ENCODE peak calls at places on chromosomes 6 and 20, in four cellular contexts. One of them, this sample, is unnamed.

GRCh38 chr20:62502496-62503095 is 26.8 kb upstream of the GATA5 start:
- DNase-seq in colonic mucosa: no peak
- DNase-seq in right lobe of liver: no peak
- DNase-seq in A673: no peak
- DNase-seq in this sample: no peak

GRCh38 chr6:150352321-150353296 is 16.2 kb upstream of the IYD start:
- DNase-seq in colonic mucosa: no peak
- DNase-seq in right lobe of liver: no peak
- DNase-seq in A673: peak; percentile 18
- DNase-seq in this sample: no peak

GRCh38 chr6:79266051-79266450 is 31.6 kb upstream of the HMGN3 start:
- DNase-seq in colonic mucosa: no peak
- DNase-seq in A673: no peak
- DNase-seq in right lobe of liver: no peak
- DNase-seq in this sample: no peak

GRCh38 chr6:103797738-103798137 is 1062.0 kb downstream of the HACE1 start:
- DNase-seq in colonic mucosa: no peak
- DNase-seq in right lobe of liver: no peak
- DNase-seq in A673: peak; percentile 69
- DNase-seq in this sample: no peak

GRCh38 chr20:63742381-63743024 is 2.9 kb downstream of the SLC2A4RG start:
- DNase-seq in right lobe of liver: peak; percentile 59
- DNase-seq in A673: no peak
- DNase-seq in colonic mucosa: peak; percentile 17
- DNase-seq in this sample: no peak

GRCh38 chr6:100269189-100269588 is 195.5 kb downstream of the SIM1 start:
- DNase-seq in colonic mucosa: no peak
- DNase-seq in right lobe of liver: no peak
- DNase-seq in A673: no peak
- DNase-seq in this sample: no peak

GRCh38 chr6:157860505-157860991 is 37.5 kb downstream of the SNX9 start:
- DNase-seq in A673: peak; percentile 18
- DNase-seq in colonic mucosa: no peak
- DNase-seq in right lobe of liver: no peak
- DNase-seq in this sample: no peak

GRCh38 chr20:24995741-24996448 is 3.3 kb upstream of the APMAP start:
- DNase-seq in colonic mucosa: peak; percentile 16
- DNase-seq in right lobe of liver: no peak
- DNase-seq in A673: peak; percentile 40
- DNase-seq in this sample: no peak

GRCh38 chr6:73262701-73263569 is at the start of gene KHDC1:
- DNase-seq in A673: peak; percentile 80
- DNase-seq in right lobe of liver: peak; percentile 54
- DNase-seq in colonic mucosa: peak; percentile 25
- DNase-seq in this sample: no peak

GRCh38 chr20:24743641-24744040 is 205.4 kb upstream of the CST7 start:
- DNase-seq in colonic mucosa: no peak
- DNase-seq in A673: no peak
- DNase-seq in right lobe of liver: no peak
- DNase-seq in this sample: no peak

GRCh38 chr20:13220194-13220856 is 749 bp upstream of the ISM1 start:
- DNase-seq in colonic mucosa: no peak
- DNase-seq in A673: peak; percentile 28
- DNase-seq in right lobe of liver: peak; percentile 90
- DNase-seq in this sample: no peak

GRCh38 chr6:127586372-127586771 is 9.4 kb downstream of the C6orf58 start:
- DNase-seq in A673: no peak
- DNase-seq in right lobe of liver: no peak
- DNase-seq in colonic mucosa: no peak
- DNase-seq in this sample: no peak

GRCh38 chr6:38974389-38975133 is 74.0 kb upstream of the GLP1R start:
- DNase-seq in A673: no peak
- DNase-seq in colonic mucosa: no peak
- DNase-seq in right lobe of liver: no peak
- DNase-seq in this sample: no peak

GRCh38 chr6:11681770-11682169 is 96.8 kb downstream of the ADTRP start:
- DNase-seq in A673: no peak
- DNase-seq in right lobe of liver: no peak
- DNase-seq in colonic mucosa: no peak
- DNase-seq in this sample: no peak
- TF ChIP-seq CTCF in A673: no peak
- TF ChIP-seq CTCF in right lobe of liver: no peak
- TF ChIP-seq CTCF in colonic mucosa: no peak
- TF ChIP-seq CTCF in this sample: no peak

DNA sequence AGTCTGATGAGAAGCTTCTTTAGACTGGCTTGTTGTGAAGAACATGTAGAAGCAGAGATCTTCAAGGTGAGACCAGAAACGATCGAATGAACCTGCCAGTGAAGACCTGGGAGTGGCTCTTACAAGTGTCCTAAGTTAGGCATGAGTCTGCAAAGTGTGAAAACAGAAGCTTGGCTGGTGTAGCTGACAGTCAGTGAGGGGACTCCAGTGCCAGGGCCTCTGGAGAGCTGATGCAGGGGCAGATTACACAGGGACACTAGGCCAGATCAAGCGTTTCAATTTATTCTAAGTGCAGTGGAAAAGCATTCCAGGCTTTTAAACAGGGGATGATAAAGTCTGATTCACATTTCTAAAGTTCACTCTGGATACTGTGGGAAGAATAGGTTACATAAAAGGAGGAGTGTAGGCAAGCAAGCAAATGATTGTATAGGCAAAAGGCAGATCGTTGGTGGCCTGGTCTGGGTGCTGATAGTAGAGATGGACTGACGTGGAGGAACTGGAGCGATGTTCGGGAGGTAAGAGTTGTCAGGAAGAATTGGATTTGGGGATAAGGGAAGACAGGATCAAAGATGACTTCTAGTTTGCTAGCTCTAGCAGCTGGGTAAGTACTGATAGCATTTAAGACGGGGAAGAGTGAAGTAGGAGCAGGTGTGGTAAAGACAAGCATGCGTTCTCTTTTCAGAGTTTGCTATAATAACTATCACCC is 133.5 kb downstream of the MAN1A1 start:
- DNase-seq in colonic mucosa: no peak
- DNase-seq in A673: no peak
- DNase-seq in right lobe of liver: no peak
- DNase-seq in this sample: no peak
- TF ChIP-seq CTCF in colonic mucosa: no peak
- TF ChIP-seq CTCF in A673: no peak
- TF ChIP-seq CTCF in right lobe of liver: no peak
- TF ChIP-seq CTCF in this sample: no peak

GRCh38 chr20:61372151-61373054 is 120.3 kb downstream of the CDH4 start:
- DNase-seq in right lobe of liver: no peak
- DNase-seq in A673: no peak
- DNase-seq in colonic mucosa: no peak
- DNase-seq in this sample: no peak
- TF ChIP-seq CTCF in right lobe of liver: no peak
- TF ChIP-seq CTCF in A673: no peak
- TF ChIP-seq CTCF in colonic mucosa: no peak
- TF ChIP-seq CTCF in this sample: no peak

GRCh38 chr20:19903168-19903676 is 113.9 kb upstream of the NAA20 start:
- DNase-seq in right lobe of liver: no peak
- DNase-seq in colonic mucosa: peak; percentile 59
- DNase-seq in A673: peak; percentile 53
- DNase-seq in this sample: peak; percentile 77

GRCh38 chr20:19895761-19896160 is 121.4 kb upstream of the NAA20 start:
- DNase-seq in right lobe of liver: no peak
- DNase-seq in A673: no peak
- DNase-seq in colonic mucosa: no peak
- DNase-seq in this sample: no peak

GRCh38 chr20:19897891-19898290 is 119.3 kb upstream of the NAA20 start:
- DNase-seq in A673: no peak
- DNase-seq in colonic mucosa: no peak
- DNase-seq in right lobe of liver: no peak
- DNase-seq in this sample: no peak

GRCh38 chr20:19901226-19901625 is 115.9 kb upstream of the NAA20 start:
- DNase-seq in colonic mucosa: no peak
- DNase-seq in A673: no peak
- DNase-seq in right lobe of liver: no peak
- DNase-seq in this sample: no peak
- TF ChIP-seq CTCF in colonic mucosa: no peak
- TF ChIP-seq CTCF in A673: no peak
- TF ChIP-seq CTCF in right lobe of liver: no peak
- TF ChIP-seq CTCF in this sample: peak; percentile 24

GRCh38 chr6:42142118-42142835 is at the start of gene C6orf132:
- DNase-seq in right lobe of liver: no peak
- DNase-seq in colonic mucosa: peak; percentile 86
- DNase-seq in A673: no peak
- DNase-seq in this sample: no peak
- TF ChIP-seq CTCF in right lobe of liver: no peak
- TF ChIP-seq CTCF in colonic mucosa: no peak
- TF ChIP-seq CTCF in A673: no peak
- TF ChIP-seq CTCF in this sample: no peak

GRCh38 chr20:36573798-36574277 is 441 bp downstream of the TGIF2 start:
- DNase-seq in colonic mucosa: peak; percentile 36
- DNase-seq in right lobe of liver: peak; percentile 66
- DNase-seq in A673: peak; percentile 64
- DNase-seq in this sample: peak; percentile 70

GRCh38 chr20:36572701-36573102 is 695 bp upstream of the TGIF2 start:
- DNase-seq in right lobe of liver: no peak
- DNase-seq in colonic mucosa: peak; percentile 33
- DNase-seq in A673: peak; percentile 52
- DNase-seq in this sample: peak; percentile 84

GRCh38 chr20:36574278-36575065 is 1.1 kb downstream of the TGIF2 start:
- DNase-seq in colonic mucosa: peak; percentile 56
- DNase-seq in A673: peak; percentile 68
- DNase-seq in right lobe of liver: peak; percentile 73
- DNase-seq in this sample: no peak

GRCh38 chr20:36573103-36573797 is at the start of gene TGIF2:
- DNase-seq in A673: peak; percentile 98
- DNase-seq in right lobe of liver: peak; percentile 90
- DNase-seq in colonic mucosa: peak; percentile 77
- DNase-seq in this sample: peak; percentile 77

DNA sequence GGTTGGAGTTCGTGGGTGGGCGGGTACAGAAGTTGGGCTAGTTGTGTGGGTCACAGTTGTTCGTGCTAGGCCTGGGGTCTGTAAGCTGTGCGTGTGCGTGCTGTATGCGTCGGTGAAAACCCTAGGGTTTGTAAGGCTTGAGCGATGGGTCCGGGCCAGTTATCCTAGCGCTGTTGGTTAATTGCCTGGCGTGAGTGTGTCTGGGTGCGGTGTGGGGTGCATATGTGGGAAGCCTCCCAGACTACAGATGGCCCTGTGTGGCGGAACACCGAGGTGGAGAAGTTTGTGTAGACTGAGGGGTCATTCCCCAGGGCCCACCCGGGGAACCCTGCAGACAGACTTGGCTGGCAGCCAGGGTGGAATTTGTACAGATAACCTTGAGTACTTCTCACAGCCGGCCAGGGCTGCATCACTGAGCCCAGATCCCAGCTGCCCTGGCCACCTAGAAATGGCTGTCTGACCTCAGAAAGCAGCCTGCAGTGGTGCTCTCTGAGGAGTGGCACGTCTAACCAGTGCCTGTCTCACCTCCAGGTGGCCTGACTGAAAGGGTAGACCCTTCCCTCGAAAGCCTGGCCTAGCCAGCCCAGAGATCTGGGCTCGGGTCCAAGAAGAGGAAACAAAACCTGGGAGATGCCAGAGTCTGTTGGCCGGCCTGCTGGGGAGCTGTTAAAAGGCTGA is 1.8 kb downstream of the TGIF2 start:
- DNase-seq in colonic mucosa: peak; percentile 67
- DNase-seq in A673: peak; percentile 86
- DNase-seq in right lobe of liver: peak; percentile 62
- DNase-seq in this sample: no peak
- TF ChIP-seq CTCF in colonic mucosa: no peak
- TF ChIP-seq CTCF in A673: no peak
- TF ChIP-seq CTCF in right lobe of liver: no peak
- TF ChIP-seq CTCF in this sample: no peak

GRCh38 chr6:16725145-16725864 is 36.0 kb downstream of the ATXN1 start:
- DNase-seq in colonic mucosa: no peak
- DNase-seq in A673: peak; percentile 69
- DNase-seq in right lobe of liver: no peak
- DNase-seq in this sample: no peak

GRCh38 chr6:16720861-16721260 is 40.4 kb downstream of the ATXN1 start:
- DNase-seq in colonic mucosa: no peak
- DNase-seq in right lobe of liver: no peak
- DNase-seq in A673: no peak
- DNase-seq in this sample: no peak

GRCh38 chr6:16721977-16722376 is 39.3 kb downstream of the ATXN1 start:
- DNase-seq in colonic mucosa: no peak
- DNase-seq in right lobe of liver: no peak
- DNase-seq in A673: peak; percentile 83
- DNase-seq in this sample: no peak

GRCh38 chr6:16723833-16724232 is 37.4 kb downstream of the ATXN1 start:
- DNase-seq in A673: peak; percentile 82
- DNase-seq in right lobe of liver: no peak
- DNase-seq in colonic mucosa: no peak
- DNase-seq in this sample: peak; percentile 73

DNA sequence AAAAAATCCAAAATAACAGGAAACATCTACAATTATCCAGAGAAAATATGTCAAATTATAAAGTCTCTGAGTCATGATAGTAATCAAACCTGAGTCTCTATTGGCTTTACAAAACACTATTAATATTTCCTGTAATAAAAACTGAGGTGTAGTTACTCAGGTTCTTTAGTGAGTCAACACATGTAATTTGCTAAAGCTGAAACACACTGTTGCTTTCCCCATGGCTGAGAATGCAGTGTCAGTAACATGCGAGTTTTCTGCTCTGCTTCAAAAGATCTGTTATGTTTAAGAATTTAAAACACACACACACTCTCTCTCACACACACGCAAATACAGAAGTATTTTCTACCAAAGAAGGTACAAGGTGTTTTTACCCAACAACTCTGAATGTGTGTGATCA is 38.6 kb downstream of the ATXN1 start:
- DNase-seq in colonic mucosa: no peak
- DNase-seq in right lobe of liver: no peak
- DNase-seq in A673: no peak
- DNase-seq in this sample: no peak
- TF ChIP-seq CTCF in colonic mucosa: no peak
- TF ChIP-seq CTCF in right lobe of liver: no peak
- TF ChIP-seq CTCF in A673: no peak
- TF ChIP-seq CTCF in this sample: no peak

GRCh38 chr6:48086187-48086586 is 24.8 kb downstream of the PTCHD4 start:
- DNase-seq in right lobe of liver: no peak
- DNase-seq in colonic mucosa: no peak
- DNase-seq in A673: no peak
- DNase-seq in this sample: no peak
- TF ChIP-seq CTCF in right lobe of liver: no peak
- TF ChIP-seq CTCF in colonic mucosa: no peak
- TF ChIP-seq CTCF in A673: peak; percentile 42
- TF ChIP-seq CTCF in this sample: no peak